ENCODE peak calls at places on chromosomes 2 and 18, in six cellular contexts. R, M, V, F, A and O are unnamed samples. For H3K9me2, the result is how much of the 10 kb centered on the place peaks cover.

GRCh38 chr2:85584354-85584856 is at the start of gene VAMP5:
- DNase-seq in M (no peak), A (no peak), V (peak), F (no peak), R (peak), O (no peak)

GRCh38 chr2:34373586-34374233 is 774.6 kb upstream of the FAM98A start:
- DNase-seq in F (no peak), R (no peak), M (no peak), V (no peak), A (no peak), O (no peak)

GRCh38 chr18:76390452-76391035 is 104.5 kb downstream of the ZNF516 start:
- DNase-seq in F (no peak), R (no peak), M (no peak), A (no peak), V (no peak), O (no peak)

GRCh38 chr2:174343638-174344455 is 9.1 kb downstream of the SP9 start:
- DNase-seq in F (no peak), M (no peak), A (no peak), R (no peak), V (no peak), O (no peak)

GRCh38 chr18:79851981-79852380 is 54.2 kb downstream of the KCNG2 start:
- DNase-seq in R (no peak), V (no peak), F (no peak), A (no peak), M (no peak), O (no peak)

GRCh38 chr18:9855686-9856085 is 30.1 kb upstream of the TXNDC2 start:
- DNase-seq in R (no peak), F (no peak), V (no peak), A (no peak), M (no peak), O (no peak)

GRCh38 chr2:58594175-58594574 is 353.1 kb upstream of the FANCL start:
- DNase-seq in M (peak), R (peak), A (peak), F (no peak), V (peak), O (peak)

GRCh38 chr2:241006412-241006811 is 8.0 kb downstream of the SNED1 start:
- DNase-seq in F (no peak), R (no peak), V (no peak), A (no peak), M (no peak), O (no peak)

GRCh38 chr2:239461551-239462515 is 61.0 kb upstream of the HDAC4 start:
- DNase-seq in F (no peak), V (no peak), R (no peak), M (no peak), A (no peak), O (no peak)

GRCh38 chr18:55096261-55097026 is 137.2 kb upstream of the CCDC68 start:
- DNase-seq in V (peak), A (peak), F (peak), R (peak), M (peak), O (peak)

GRCh38 chr2:99141110-99142108 is at the start of gene C2orf15:
- DNase-seq in V (peak), M (peak), R (peak), A (peak), F (peak), O (peak)

GRCh38 chr2:200653021-200653420 is 67.2 kb downstream of the AOX1 start:
- DNase-seq in R (no peak), F (no peak), V (no peak), A (no peak), M (no peak), O (no peak)

GRCh38 chr2:241008711-241009121 is 10.3 kb downstream of the SNED1 start:
- DNase-seq in R (no peak), V (no peak), F (no peak), M (no peak), A (no peak), O (no peak)

DNA sequence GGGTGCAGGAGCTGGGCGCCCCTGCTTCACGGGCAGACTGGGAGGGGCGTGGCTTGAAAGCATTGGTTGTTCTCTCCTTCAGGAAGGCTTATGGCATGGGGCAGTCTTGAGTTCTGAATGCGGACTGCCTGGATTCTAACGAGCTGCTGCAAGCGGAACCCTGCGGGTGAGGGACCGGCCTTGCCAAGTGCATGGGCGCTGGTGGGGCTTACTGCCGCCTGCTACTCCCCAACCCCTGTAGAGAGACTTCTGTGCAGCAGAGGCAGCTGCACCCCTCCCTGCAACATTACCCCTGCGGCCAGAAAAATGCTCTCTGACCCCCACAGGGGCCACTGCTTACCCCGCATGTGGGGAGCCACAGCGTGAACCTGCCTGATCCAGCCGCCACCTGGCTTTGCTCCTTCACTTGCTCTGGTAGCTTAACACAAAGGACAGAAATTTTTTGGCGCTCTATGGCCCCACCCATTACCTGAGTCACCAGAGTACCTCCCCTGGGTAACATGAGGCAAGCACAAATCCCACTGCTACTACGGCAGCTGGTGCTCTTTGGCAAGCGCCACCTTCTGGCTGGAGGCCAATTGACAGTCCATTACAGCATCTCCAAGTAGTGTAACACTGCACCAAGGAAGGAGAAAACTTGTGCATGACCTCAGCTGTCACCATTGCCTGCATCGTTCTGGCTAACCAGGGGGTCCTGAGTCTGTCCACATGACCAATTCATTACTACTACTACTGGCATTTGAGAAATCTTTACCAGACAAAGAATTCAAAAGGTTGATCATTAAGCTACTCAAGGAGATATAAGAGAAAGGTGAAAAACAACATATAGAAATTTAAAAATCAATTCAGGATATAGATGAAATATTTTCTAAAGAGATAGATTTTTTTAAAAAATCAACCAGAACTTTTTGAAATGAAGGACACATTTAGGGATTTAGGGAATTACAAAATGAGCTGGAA is 35.4 kb downstream of the MYL12B start:
- DNase-seq in R (peak), V (peak), M (peak), A (peak), F (peak), O (peak)
- H3K9ac ChIP-seq in R (peak), V (peak), M (peak), A (peak), F (peak), O (peak)

DNA sequence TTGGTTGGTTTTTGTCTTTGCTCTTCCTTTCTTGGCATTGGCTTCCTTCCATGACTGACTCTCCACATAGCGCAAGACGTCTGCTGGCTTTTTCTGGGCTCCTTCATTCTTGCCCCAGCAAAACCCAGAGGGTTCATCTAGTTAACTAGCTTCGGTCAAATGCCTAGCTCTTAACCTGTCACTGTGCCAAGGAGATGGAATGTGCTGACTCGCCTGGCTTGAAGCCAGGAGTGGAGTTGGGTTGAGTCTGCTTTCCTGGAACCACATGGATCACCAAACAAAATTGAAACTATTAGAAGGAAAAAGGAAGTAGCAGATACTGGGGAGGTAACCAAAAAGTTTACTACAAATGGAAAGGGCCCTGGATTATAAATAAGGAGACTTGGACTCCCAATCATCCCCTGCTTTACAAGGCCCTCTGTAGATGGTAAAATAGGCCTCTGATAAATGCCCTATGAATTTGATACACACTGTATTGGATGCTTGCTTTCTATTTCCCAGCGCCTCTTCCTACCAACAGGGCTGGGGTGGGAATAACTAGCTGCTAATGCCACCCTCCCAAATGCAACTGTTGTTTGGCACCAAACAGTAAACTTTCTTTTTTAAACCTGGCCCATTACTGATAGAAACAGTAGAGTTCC is 11.3 kb downstream of the MALT1 start:
- DNase-seq in V (peak), M (peak), A (peak), F (no peak), R (no peak), O (no peak)
- H3K9me2 ChIP-seq in V (under half), M (under half), A (under half), F (under half), R (under half), O (under half)

GRCh38 chr2:196171248-196171871 is at the start of gene STK17B:
- DNase-seq in M (peak), F (peak), V (peak), R (peak), A (peak), O (peak)
- H3K9ac ChIP-seq in M (peak), F (peak), V (peak), R (peak), A (peak), O (peak)

DNA sequence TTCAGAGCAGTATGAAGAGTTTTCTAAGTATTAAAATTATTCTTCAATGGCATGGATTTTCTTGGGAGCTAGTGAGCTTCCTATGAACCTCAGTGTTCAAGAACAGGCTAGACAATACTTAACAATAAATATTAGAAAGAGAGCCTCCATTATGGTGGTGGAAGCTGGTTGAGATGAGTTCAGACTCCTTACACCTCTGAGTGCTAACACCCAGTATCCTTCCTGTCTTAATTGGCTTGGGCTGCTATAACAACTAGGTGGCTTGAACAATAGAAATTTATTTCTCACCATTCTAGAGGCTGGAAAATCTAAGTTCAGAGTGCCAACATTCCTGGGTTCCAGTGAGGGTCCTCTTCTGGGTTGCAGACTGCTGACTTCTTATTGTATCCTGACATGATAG is 369.4 kb upstream of the HNRNPA3 start:
- DNase-seq in A (no peak), R (no peak), M (no peak), F (no peak), V (no peak), O (no peak)
- H3K9me2 ChIP-seq in A (under half), R (under half), M (under half), F (under half), V (under half), O (under half)

GRCh38 chr2:188975497-188976102 is 1.4 kb downstream of the COL3A1 start:
- DNase-seq in V (peak), A (no peak), M (no peak), F (no peak), R (no peak), O (no peak)

GRCh38 chr2:188971316-188971930 is 2.8 kb upstream of the COL3A1 start:
- DNase-seq in V (peak), F (no peak), A (no peak), M (no peak), R (no peak), O (no peak)

GRCh38 chr2:188973650-188974049 is 523 bp upstream of the COL3A1 start:
- DNase-seq in F (no peak), M (no peak), R (no peak), A (no peak), V (peak), O (no peak)

GRCh38 chr2:188976545-188977268 is 2.5 kb downstream of the COL3A1 start:
- DNase-seq in F (no peak), A (peak), M (peak), R (no peak), V (peak), O (peak)

GRCh38 chr2:188974184-188974583 is at the start of gene COL3A1:
- DNase-seq in R (no peak), A (no peak), V (peak), M (no peak), F (no peak), O (no peak)
- H3K9ac ChIP-seq in R (peak), A (no peak), V (peak), M (no peak), F (no peak), O (no peak)

DNA sequence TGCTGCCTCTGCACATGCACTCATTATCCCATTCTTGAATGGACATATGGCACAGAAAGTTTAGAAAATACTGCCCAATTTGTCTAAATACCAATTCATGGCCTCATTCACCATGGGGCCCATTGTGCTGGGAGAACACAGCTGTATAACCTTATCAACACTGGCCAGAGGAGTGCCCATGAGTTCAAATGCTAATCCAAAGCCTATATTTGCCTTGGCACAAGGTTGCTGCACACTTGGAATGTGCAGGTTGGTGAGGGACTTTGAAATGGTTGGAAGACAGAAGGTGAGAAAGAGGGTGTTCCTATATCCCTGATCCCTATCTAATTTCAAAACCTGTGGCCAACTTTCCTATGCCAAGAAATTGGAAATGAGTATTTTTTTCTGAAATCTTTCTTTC is 693.9 kb upstream of the ID2 start:
- DNase-seq in M (no peak), V (no peak), R (no peak), F (no peak), A (no peak), O (no peak)
- H3K9me2 ChIP-seq in M (under half), V (under half), R (under half), F (under half), A (under half), O (under half)